ENCODE peak calls at places on chromosome 22, in four cellular contexts. D, K, U and P are unnamed samples.

GRCh38 chr22:37326726-37327125 is 44.4 kb downstream of the CYTH4 start:
- DNase-seq in D (no peak), K (no peak), U (no peak), P (no peak)

GRCh38 chr22:50186181-50186731 is 543 bp downstream of the TRABD start:
- DNase-seq in D (no peak), K (no peak), U (no peak), P (no peak)

GRCh38 chr22:42720263-42721044 is at the start of gene A4GALT:
- DNase-seq in D (no peak), K (no peak), U (no peak), P (no peak)

GRCh38 chr22:48414662-48415061 is 1413.0 kb downstream of the BRD1 start:
- DNase-seq in D (no peak), K (no peak), U (no peak), P (no peak)

GRCh38 chr22:47495102-47495501 is 732.7 kb downstream of the TBC1D22A start:
- DNase-seq in D (no peak), K (no peak), U (no peak), P (no peak)

GRCh38 chr22:49930128-49930527 is 11.7 kb downstream of the CRELD2 start:
- DNase-seq in D (no peak), K (no peak), U (no peak), P (no peak)

GRCh38 chr22:19353363-19354131 is 62.0 kb upstream of the CLTCL1 start:
- DNase-seq in D (no peak), K (no peak), U (no peak), P (no peak)

GRCh38 chr22:35782504-35782903 is 64.8 kb downstream of the APOL5 start:
- DNase-seq in D (no peak), K (no peak), U (no peak), P (no peak)

GRCh38 chr22:37222440-37222971 is 10.2 kb upstream of the SSTR3 start:
- DNase-seq in D (no peak), K (no peak), U (no peak), P (no peak)

DNA sequence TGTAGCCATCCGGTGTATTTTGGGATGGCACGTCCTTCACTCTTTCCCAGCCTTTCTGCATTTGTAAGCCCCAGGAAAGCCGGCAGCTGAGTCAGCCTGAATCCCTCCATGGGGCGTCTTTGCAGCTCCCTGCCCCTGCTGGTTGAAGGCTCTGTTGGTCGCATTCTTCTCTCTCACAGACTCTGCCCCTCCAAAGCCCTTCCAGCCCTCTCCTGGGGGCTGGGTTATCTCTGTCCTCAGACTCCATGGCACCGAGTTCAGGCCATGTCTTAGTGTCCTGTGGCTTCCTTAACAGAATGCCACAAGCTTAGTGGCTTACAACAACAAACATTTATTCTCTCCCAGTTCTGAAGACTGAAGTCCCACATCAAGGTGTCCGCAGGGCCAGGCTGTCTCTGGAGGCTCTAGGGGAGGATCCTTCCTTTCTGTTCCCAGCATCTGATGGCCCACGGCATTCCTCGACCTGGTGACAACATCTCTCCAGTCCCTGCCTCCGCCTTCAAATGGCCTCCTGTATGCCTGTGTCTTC is 62.2 kb downstream of the BCR start:
- DNase-seq in D (no peak), K (no peak), U (no peak), P (no peak)
- TF ChIP-seq CTCF in D (no peak), K (no peak), U (no peak), P (no peak)

DNA sequence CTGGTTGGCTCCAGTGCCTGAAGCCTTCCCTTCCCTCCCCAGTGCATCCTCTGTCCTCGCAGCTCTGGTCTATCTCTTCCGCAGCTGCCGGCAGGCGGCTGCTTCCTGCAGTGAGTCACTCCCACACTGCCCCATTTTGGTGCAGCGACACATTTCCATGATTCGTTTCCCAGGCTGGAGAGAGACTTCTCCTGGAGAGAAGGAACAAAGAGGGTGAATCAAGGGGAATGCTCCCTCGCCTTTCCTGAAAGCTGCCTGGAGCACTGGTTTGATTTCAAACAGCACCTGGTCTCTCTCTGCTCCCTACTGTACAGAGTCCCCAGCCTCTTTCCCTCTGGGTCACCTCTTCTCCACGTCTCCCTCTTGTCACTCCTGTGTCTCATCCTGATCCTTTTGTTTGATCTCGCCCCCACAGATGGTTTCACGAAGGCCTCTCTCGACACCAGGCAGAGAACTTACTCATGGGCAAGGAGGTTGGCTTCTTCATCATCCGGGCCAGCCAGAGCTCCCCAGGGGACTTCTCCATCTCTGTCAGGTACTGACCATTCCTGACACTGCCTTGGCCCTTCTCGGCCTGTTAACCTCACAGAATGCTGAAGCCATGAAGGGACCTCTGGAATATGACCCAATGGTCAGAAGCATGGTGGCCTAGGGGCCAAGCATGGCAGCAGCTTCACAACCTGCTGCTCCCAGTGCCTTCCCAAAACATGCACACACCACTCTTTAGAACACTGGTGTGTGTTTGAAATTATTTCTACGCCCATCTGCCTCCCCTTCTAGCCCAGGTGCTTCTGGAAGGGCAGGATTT is at the start of gene TMA7B:
- DNase-seq in D (no peak), K (no peak), U (peak; percentile 77), P (no peak)
- TF ChIP-seq CTCF in D (peak; percentile 18), K (no peak), U (no peak), P (no peak)

DNA sequence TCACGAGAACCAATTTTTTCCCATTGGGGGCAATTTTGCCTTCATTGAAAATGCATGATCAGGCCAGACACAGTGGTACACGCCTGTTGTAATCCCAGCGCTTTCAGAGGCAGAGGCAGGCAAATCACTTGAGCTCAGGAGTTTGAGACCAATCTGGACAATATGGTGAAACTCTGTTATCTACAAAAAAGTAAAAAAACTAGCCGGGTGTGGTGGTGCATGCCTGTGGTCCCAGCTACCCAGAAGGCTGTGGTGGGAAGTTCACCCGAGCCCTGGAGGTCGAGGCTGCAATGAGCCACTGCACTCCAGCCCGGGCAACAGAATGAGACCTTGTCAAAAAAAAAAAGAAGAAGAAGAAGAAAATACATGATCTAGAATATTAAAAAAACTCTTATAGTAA is 19.2 kb upstream of the UPK3A start:
- DNase-seq in D (no peak), K (no peak), U (no peak), P (no peak)
- TF ChIP-seq CTCF in D (no peak), K (no peak), U (no peak), P (no peak)

GRCh38 chr22:21947040-21948014 is 5.3 kb downstream of the PPM1F start:
- DNase-seq in D (no peak), K (no peak), U (no peak), P (no peak)
- TF ChIP-seq CTCF in D (peak; percentile 29), K (peak; percentile 59), U (peak; percentile 39), P (peak; percentile 9)

DNA sequence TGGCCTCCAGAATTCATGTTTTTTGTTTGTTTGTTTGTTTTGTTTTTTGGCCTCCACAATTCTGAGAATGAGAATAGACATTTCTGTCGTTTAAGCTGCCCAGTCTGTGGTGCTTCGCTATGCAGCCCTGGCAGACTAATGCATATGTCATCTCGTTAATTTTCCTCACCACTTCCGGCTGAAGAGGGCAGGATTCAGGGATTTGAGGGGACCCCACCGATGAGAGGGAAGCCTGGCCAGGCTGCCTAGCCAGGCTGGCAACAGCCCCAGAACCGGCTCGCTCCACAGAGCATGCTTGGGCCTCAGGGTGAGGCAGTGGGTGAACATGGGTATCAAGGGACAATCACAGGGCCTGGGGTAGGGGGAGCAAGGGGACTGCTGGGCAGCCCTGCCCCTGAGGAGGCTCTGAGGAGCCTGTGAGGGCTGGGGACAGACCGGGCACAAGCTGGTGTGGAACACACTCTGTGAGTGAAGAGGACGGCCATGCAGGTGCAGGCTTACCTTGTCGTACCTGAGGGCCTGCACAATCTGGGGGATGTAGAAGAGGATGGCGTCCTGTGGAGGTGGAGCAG is 47.8 kb upstream of the SERPIND1 start:
- DNase-seq in D (no peak), K (no peak), U (no peak), P (no peak)
- TF ChIP-seq CTCF in D (no peak), K (no peak), U (no peak), P (no peak)

DNA sequence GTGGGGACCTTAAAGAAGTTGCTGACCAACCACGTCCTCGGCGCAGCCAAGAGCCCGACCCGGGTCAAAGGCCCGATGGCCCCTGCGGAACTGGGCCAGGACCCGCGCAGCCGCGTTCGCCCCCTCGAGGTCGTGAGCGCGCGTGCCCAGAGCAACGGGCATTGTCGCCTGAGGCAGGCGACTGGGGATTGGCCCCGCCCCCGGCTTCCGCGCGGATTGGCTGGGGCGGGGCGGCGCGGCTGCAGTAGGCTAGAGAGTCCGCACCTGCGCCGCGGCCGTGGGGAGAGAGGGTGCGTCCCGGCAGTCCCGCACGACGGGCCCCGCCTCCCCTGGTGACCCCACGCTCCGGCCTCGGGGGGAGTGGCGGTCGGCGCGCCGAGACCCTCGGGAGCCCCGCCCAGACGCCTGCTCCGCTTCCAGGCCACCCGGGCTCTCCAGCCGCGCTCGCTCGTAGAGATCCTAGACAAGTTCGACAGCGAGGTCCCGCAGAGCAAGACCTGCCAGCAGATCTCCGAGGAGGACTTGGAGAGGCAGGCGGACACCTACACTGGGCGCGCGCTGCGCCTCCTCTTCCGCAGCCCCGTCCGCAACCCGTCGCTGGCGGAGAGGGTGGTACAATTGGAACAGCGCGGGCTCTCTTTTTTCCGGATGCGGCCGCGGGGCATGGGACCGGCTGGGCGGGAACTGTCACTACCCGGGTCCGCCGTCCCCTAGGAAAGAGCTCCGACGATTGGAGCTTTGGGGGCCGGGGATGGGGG is 8.3 kb upstream of the PPIL2 start:
- DNase-seq in D (no peak), K (peak; percentile 75), U (no peak), P (no peak)
- TF ChIP-seq CTCF in D (no peak), K (peak; percentile 42), U (no peak), P (no peak)